ENCODE peak calls at places on chromosome 1, in eight cellular contexts. Q is fibroblast of pulmonary artery, H is brain microvascular endothelial cell, E is dorsolateral prefrontal cortex, O is GM23338, W is lower leg skin, Y is cardiac fibroblast, F is AG10803. Z is an unnamed sample.

GRCh38 chr1:33050221-33051076 is 13.8 kb upstream of the AK2 start:
- DNase-seq in Q (peak), H (peak), E (no peak), O (peak), W (no peak), Y (peak), F (peak), Z (no peak)

GRCh38 chr1:160567858-160568682 is 11.2 kb downstream of the CD84 start:
- DNase-seq in Q (no peak), H (no peak), E (no peak), O (no peak), W (no peak), Y (no peak), F (no peak), Z (no peak)

GRCh38 chr1:40379785-40380452 is 6.4 kb downstream of the SMAP2 start:
- DNase-seq in Q (peak), H (no peak), E (no peak), O (no peak), W (no peak), Y (peak), F (peak), Z (no peak)

GRCh38 chr1:65605621-65606020 is 185.2 kb downstream of the LEPR start:
- DNase-seq in Q (peak), H (no peak), E (no peak), O (no peak), W (no peak), Y (peak), F (peak), Z (no peak)

GRCh38 chr1:4647391-4647790 is 7.0 kb upstream of the AJAP1 start:
- DNase-seq in Q (no peak), H (no peak), E (no peak), O (no peak), W (no peak), Y (no peak), F (no peak), Z (no peak)

GRCh38 chr1:234553241-234554156 is 56.5 kb downstream of the IRF2BP2 start:
- DNase-seq in Q (peak), H (peak), E (no peak), O (no peak), W (no peak), Y (no peak), F (peak), Z (no peak)

GRCh38 chr1:239951518-239952130 is 140.1 kb upstream of the FMN2 start:
- DNase-seq in Q (peak), H (peak), E (no peak), O (peak), W (peak), Y (peak), F (peak), Z (peak)

GRCh38 chr1:87790756-87791155 is 462.1 kb downstream of the LMO4 start:
- DNase-seq in Q (no peak), H (no peak), E (no peak), O (no peak), W (no peak), Y (no peak), F (no peak), Z (no peak)

GRCh38 chr1:174680101-174680500 is 232.3 kb downstream of the GPR52 start:
- DNase-seq in Q (no peak), H (no peak), E (no peak), O (no peak), W (no peak), Y (no peak), F (no peak), Z (no peak)

GRCh38 chr1:216820345-216820744 is 97.1 kb upstream of the ESRRG start:
- DNase-seq in Q (no peak), H (peak), E (no peak), O (no peak), W (no peak), Y (no peak), F (no peak), Z (no peak)

GRCh38 chr1:201346337-201346939 is 31.0 kb downstream of the TNNT2 start:
- DNase-seq in Q (peak), H (peak), E (no peak), O (peak), W (no peak), Y (peak), F (peak), Z (no peak)

GRCh38 chr1:79100385-79100784 is 93.9 kb upstream of the ADGRL4 start:
- DNase-seq in Q (peak), H (peak), E (no peak), O (no peak), W (no peak), Y (peak), F (peak), Z (no peak)

GRCh38 chr1:39659110-39659509 is 12.8 kb downstream of the NT5C1A start:
- DNase-seq in Q (no peak), H (no peak), E (no peak), O (no peak), W (no peak), Y (no peak), F (no peak), Z (no peak)

GRCh38 chr1:170970256-170970655 is 34.9 kb downstream of the MROH9 start:
- DNase-seq in Q (no peak), H (no peak), E (no peak), O (no peak), W (no peak), Y (no peak), F (no peak), Z (no peak)

GRCh38 chr1:118914379-118915161 is 73.6 kb downstream of the TBX15 start:
- DNase-seq in Q (no peak), H (no peak), E (no peak), O (no peak), W (no peak), Y (no peak), F (no peak), Z (no peak)

GRCh38 chr1:225004396-225004795 is 74.9 kb downstream of the DNAH14 start:
- DNase-seq in Q (peak), H (no peak), E (no peak), O (peak), W (no peak), Y (no peak), F (no peak), Z (no peak)

GRCh38 chr1:202283991-202284390 is 57.7 kb downstream of the UBE2T start:
- DNase-seq in Q (peak), H (peak), E (no peak), O (no peak), W (no peak), Y (peak), F (peak), Z (no peak)

GRCh38 chr1:94044290-94044790 is 76.6 kb downstream of the ABCA4 start:
- DNase-seq in Q (no peak), H (no peak), E (no peak), O (no peak), W (no peak), Y (peak), F (no peak), Z (peak)

GRCh38 chr1:248805905-248806304 is 19.8 kb downstream of the SH3BP5L start:
- DNase-seq in Q (no peak), H (no peak), E (no peak), O (no peak), W (no peak), Y (no peak), F (no peak), Z (no peak)

GRCh38 chr1:54577612-54578011 is 29.6 kb downstream of the ACOT11 start:
- DNase-seq in Q (peak), H (peak), E (no peak), O (no peak), W (peak), Y (peak), F (no peak), Z (peak)

GRCh38 chr1:47405697-47406096 is 10.4 kb upstream of the FOXE3 start:
- DNase-seq in Q (no peak), H (no peak), E (no peak), O (no peak), W (no peak), Y (no peak), F (peak), Z (no peak)

GRCh38 chr1:8765253-8765652 is 52.2 kb downstream of the RERE start:
- DNase-seq in Q (peak), H (no peak), E (no peak), O (no peak), W (no peak), Y (no peak), F (peak), Z (no peak)

GRCh38 chr1:61742620-61743431 is 546 bp downstream of the PATJ start:
- DNase-seq in Q (peak), H (no peak), E (peak), O (peak), W (no peak), Y (peak), F (peak), Z (peak)

GRCh38 chr1:55468438-55468837 is 253.3 kb upstream of the USP24 start:
- DNase-seq in Q (no peak), H (no peak), E (no peak), O (no peak), W (no peak), Y (no peak), F (peak), Z (no peak)

GRCh38 chr1:22318279-22318983 is 133.2 kb upstream of the ZBTB40 start:
- DNase-seq in Q (no peak), H (no peak), E (no peak), O (peak), W (no peak), Y (no peak), F (no peak), Z (no peak)

GRCh38 chr1:20137055-20137454 is 2.1 kb upstream of the PLA2G2F start:
- DNase-seq in Q (no peak), H (no peak), E (no peak), O (no peak), W (no peak), Y (no peak), F (no peak), Z (peak)

DNA sequence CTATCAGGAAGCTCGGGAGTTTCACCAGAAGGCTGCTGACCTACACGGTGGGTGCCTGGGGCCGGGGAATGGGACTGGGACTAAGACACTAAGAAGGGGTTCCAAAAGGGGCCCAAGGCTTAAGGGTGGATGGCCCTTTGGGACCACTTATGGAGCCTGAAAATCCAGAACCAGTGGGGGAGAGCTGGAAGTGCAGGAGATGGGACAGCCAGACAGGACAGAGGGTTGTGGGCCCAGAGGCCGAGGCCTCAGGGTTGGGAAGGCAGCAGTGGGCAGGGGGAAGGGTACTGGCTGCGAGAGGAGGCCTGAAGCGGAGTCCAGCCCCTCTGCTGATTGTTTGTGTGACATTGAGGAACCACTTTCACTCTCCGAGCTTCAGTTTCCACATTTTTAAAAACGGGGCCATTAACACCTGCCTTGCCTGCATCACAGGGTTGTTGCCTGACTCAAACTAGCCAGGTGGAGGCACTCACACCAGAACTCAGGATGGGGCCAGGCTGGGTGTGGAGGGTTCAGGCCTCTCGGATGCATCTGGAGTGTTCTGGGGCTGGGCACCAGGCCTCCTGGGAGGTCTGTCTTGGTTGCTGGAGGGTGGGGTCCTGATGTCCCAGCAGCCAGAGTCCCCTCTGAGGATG is 3.0 kb downstream of the TTC24 start:
- DNase-seq in Q (no peak), H (no peak), E (no peak), O (no peak), W (no peak), Y (no peak), F (no peak), Z (no peak)
- TF ChIP-seq CTCF in Q (no peak), H (no peak), E (no peak), O (peak), W (no peak), Y (no peak), F (no peak), Z (no peak)

GRCh38 chr1:182003953-182004586 is 57.4 kb downstream of the ZNF648 start:
- DNase-seq in Q (no peak), H (no peak), E (no peak), O (peak), W (no peak), Y (no peak), F (no peak), Z (no peak)

GRCh38 chr1:182004601-182005000 is 56.9 kb downstream of the ZNF648 start:
- DNase-seq in Q (no peak), H (no peak), E (no peak), O (no peak), W (no peak), Y (no peak), F (no peak), Z (no peak)

GRCh38 chr1:182003025-182003725 is 58.3 kb downstream of the ZNF648 start:
- DNase-seq in Q (no peak), H (no peak), E (no peak), O (no peak), W (no peak), Y (no peak), F (no peak), Z (no peak)

GRCh38 chr1:181998858-181999257 is 62.7 kb downstream of the ZNF648 start:
- DNase-seq in Q (no peak), H (no peak), E (no peak), O (no peak), W (no peak), Y (no peak), F (no peak), Z (no peak)

DNA sequence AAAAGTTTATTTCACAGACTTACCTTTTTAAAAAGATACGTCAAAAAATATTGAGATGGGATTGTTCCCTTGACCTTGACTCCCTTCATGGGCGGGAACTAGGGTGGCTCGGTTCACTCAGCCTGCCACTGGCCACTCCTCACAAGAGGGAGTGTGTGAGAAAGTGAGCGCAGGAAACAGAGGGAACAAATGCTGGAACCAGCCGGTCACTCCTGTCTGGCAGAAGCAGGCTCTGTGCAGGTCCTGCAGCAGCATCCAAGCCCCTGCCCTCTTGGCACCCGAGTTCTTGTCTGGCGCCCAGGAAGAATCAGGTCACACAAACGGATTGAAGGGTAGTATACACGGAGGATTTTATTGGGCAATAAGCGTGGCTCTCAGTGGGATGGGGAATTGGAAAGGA is 58.9 kb downstream of the ZNF648 start:
- DNase-seq in Q (no peak), H (no peak), E (no peak), O (no peak), W (no peak), Y (no peak), F (no peak), Z (no peak)
- H3K4me3 ChIP-seq in Q (no peak), H (no peak), E (no peak), O (no peak), W (no peak), Y (no peak), F (no peak), Z (no peak)

GRCh38 chr1:109368464-109368863 is 29.3 kb downstream of the SORT1 start:
- DNase-seq in Q (no peak), H (no peak), E (no peak), O (peak), W (no peak), Y (peak), F (no peak), Z (no peak)
- TF ChIP-seq CTCF in Q (no peak), H (peak), E (no peak), O (no peak), W (no peak), Y (no peak), F (no peak), Z (no peak)

DNA sequence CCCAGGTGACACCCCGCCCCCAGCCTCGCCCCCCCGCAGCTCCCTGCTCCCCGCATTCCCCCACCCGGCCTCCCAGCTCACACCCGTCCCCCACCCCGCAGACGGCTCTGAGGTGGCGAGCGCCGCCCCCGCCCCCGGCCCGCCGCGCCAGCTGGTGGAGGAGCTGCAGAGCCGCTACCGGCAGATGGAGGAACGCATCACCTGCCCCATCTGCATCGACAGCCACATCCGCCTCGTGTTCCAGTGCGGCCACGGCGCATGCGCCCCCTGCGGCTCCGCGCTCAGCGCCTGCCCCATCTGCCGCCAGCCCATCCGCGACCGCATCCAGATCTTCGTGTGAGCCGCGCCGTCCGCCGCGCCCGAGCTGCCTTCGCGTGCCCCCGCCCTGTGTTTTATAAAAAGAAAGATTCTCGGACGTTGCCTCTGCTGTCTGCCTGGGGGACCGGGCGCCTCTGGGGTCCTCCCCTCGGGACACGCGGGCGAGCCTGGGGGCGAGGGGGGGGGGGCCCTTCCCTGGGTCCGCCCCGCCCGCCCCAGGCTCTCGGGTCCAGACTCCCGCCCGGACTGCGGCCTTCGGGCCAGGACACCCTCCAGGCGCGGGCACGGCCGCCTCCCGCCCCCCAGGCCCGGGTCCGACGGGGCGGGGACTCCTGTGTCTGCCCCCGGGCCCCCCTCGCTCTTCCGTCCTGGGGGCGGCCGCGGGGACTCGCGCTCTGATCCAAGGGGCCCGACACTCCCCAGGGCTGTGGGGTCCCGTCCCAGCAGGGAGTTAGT is 1.6 kb upstream of the MMP23B start:
- DNase-seq in Q (peak), H (peak), E (peak), O (peak), W (peak), Y (peak), F (peak), Z (peak)
- H3K4me3 ChIP-seq in Q (no peak), H (no peak), E (peak), O (peak), W (no peak), Y (no peak), F (no peak), Z (peak)

GRCh38 chr1:115783311-115783710 is 14.8 kb upstream of the CASQ2 start:
- DNase-seq in Q (no peak), H (no peak), E (no peak), O (no peak), W (no peak), Y (no peak), F (peak), Z (no peak)

GRCh38 chr1:115781343-115781742 is 12.8 kb upstream of the CASQ2 start:
- DNase-seq in Q (peak), H (peak), E (no peak), O (no peak), W (no peak), Y (peak), F (peak), Z (no peak)

GRCh38 chr1:115781830-115782229 is 13.3 kb upstream of the CASQ2 start:
- DNase-seq in Q (no peak), H (no peak), E (no peak), O (no peak), W (no peak), Y (no peak), F (no peak), Z (no peak)

DNA sequence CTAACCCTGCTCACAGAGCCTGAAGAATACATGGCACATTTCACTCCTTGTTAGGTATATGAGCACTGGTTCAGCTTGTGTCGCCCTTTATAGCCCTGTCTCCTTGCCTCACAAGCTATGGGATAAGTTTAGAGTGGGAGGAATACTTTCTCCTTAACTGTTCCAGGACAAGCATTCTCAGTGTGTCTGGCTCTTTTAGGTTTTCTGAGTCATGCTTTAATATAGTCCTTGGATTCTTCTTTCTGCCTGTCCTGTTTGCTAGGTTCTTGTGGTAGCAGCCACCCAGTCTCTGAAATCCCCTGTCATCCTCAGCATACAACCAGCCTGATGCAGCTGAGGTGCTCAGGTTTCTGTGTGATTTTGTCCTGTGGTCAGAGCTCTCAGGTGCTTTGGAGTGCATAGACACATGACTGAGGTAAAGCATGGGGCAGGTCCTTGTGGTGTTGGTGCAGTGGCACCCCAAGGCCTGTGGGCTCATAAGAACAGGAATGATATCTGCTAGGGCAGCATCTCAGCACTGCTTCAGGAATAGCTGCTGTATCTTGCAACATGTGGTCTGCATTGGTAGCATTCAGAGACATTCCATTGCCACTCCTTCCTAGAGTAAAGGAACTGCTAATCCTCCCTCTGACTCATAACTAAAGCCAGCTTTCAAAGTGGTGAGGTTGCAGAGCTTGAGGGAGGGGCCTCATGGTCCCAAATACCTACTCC is 14.2 kb upstream of the CASQ2 start:
- DNase-seq in Q (peak), H (peak), E (no peak), O (peak), W (no peak), Y (peak), F (peak), Z (no peak)
- TF ChIP-seq CTCF in Q (no peak), H (no peak), E (no peak), O (no peak), W (no peak), Y (no peak), F (peak), Z (no peak)

Z was measured in tibial artery.